ENCODE peak calls at places on chromosomes 6 and 20, in nine cellular contexts. One of them, this sample, is unnamed.

GRCh38 chr20:51579137-51579536 is 36.6 kb upstream of the NFATC2 start:
- DNase-seq in GM12865: no peak
- DNase-seq in upper lobe of left lung: no peak
- DNase-seq in GM12878: no peak
- DNase-seq in AG04450: no peak
- DNase-seq in psoas muscle: no peak
- DNase-seq in stomach: no peak
- DNase-seq in IMR-90: peak
- DNase-seq in body of pancreas: no peak
- DNase-seq in this sample: no peak

GRCh38 chr6:138035070-138035469 is 72.1 kb downstream of the PERP start:
- DNase-seq in psoas muscle: no peak
- DNase-seq in upper lobe of left lung: peak
- DNase-seq in AG04450: no peak
- DNase-seq in stomach: no peak
- DNase-seq in GM12865: no peak
- DNase-seq in body of pancreas: no peak
- DNase-seq in GM12878: no peak
- DNase-seq in IMR-90: no peak
- DNase-seq in this sample: no peak

GRCh38 chr6:44272999-44273566 is 2.8 kb downstream of the TMEM151B start:
- DNase-seq in body of pancreas: no peak
- DNase-seq in GM12865: no peak
- DNase-seq in AG04450: no peak
- DNase-seq in psoas muscle: peak
- DNase-seq in IMR-90: no peak
- DNase-seq in upper lobe of left lung: peak
- DNase-seq in GM12878: no peak
- DNase-seq in stomach: no peak
- DNase-seq in this sample: no peak

GRCh38 chr20:2297352-2297717 is 1.5 kb downstream of the TGM3 start:
- DNase-seq in IMR-90: no peak
- DNase-seq in GM12878: no peak
- DNase-seq in AG04450: no peak
- DNase-seq in psoas muscle: no peak
- DNase-seq in GM12865: no peak
- DNase-seq in upper lobe of left lung: no peak
- DNase-seq in body of pancreas: peak
- DNase-seq in stomach: no peak
- DNase-seq in this sample: no peak

GRCh38 chr6:110414669-110415296 is 592 bp downstream of the DDO start:
- DNase-seq in GM12865: no peak
- DNase-seq in upper lobe of left lung: no peak
- DNase-seq in psoas muscle: no peak
- DNase-seq in GM12878: no peak
- DNase-seq in stomach: no peak
- DNase-seq in AG04450: no peak
- DNase-seq in body of pancreas: no peak
- DNase-seq in IMR-90: no peak
- DNase-seq in this sample: no peak

GRCh38 chr6:12962995-12963394 is 246.4 kb downstream of the PHACTR1 start:
- DNase-seq in stomach: no peak
- DNase-seq in psoas muscle: no peak
- DNase-seq in GM12878: no peak
- DNase-seq in body of pancreas: no peak
- DNase-seq in IMR-90: no peak
- DNase-seq in upper lobe of left lung: no peak
- DNase-seq in AG04450: no peak
- DNase-seq in GM12865: peak
- DNase-seq in this sample: no peak

GRCh38 chr20:24610341-24611115 is 141.1 kb downstream of the SYNDIG1 start:
- DNase-seq in GM12878: no peak
- DNase-seq in upper lobe of left lung: no peak
- DNase-seq in GM12865: no peak
- DNase-seq in AG04450: no peak
- DNase-seq in psoas muscle: no peak
- DNase-seq in IMR-90: no peak
- DNase-seq in stomach: no peak
- DNase-seq in body of pancreas: no peak
- DNase-seq in this sample: no peak

GRCh38 chr6:11858439-11858838 is 79.8 kb upstream of the ADTRP start:
- DNase-seq in stomach: no peak
- DNase-seq in upper lobe of left lung: no peak
- DNase-seq in body of pancreas: no peak
- DNase-seq in GM12878: no peak
- DNase-seq in GM12865: no peak
- DNase-seq in IMR-90: no peak
- DNase-seq in AG04450: no peak
- DNase-seq in psoas muscle: no peak
- DNase-seq in this sample: no peak

GRCh38 chr20:7629880-7630279 is 310.4 kb downstream of the HAO1 start:
- DNase-seq in body of pancreas: no peak
- DNase-seq in GM12878: no peak
- DNase-seq in GM12865: no peak
- DNase-seq in upper lobe of left lung: no peak
- DNase-seq in stomach: no peak
- DNase-seq in IMR-90: no peak
- DNase-seq in AG04450: no peak
- DNase-seq in psoas muscle: no peak
- DNase-seq in this sample: no peak

GRCh38 chr6:154921482-154921881 is 73.6 kb upstream of the TIAM2 start:
- DNase-seq in body of pancreas: no peak
- DNase-seq in GM12865: peak
- DNase-seq in IMR-90: no peak
- DNase-seq in AG04450: no peak
- DNase-seq in GM12878: no peak
- DNase-seq in upper lobe of left lung: no peak
- DNase-seq in stomach: no peak
- DNase-seq in psoas muscle: no peak
- DNase-seq in this sample: no peak

GRCh38 chr6:157710604-157711003 is 112.4 kb upstream of the SNX9 start:
- DNase-seq in stomach: no peak
- DNase-seq in body of pancreas: no peak
- DNase-seq in GM12865: no peak
- DNase-seq in IMR-90: no peak
- DNase-seq in AG04450: no peak
- DNase-seq in upper lobe of left lung: no peak
- DNase-seq in psoas muscle: no peak
- DNase-seq in GM12878: no peak
- DNase-seq in this sample: no peak

GRCh38 chr6:125904871-125905270 is 51.7 kb upstream of the HINT3 start:
- DNase-seq in GM12865: peak
- DNase-seq in psoas muscle: no peak
- DNase-seq in upper lobe of left lung: no peak
- DNase-seq in body of pancreas: no peak
- DNase-seq in AG04450: no peak
- DNase-seq in GM12878: peak
- DNase-seq in IMR-90: peak
- DNase-seq in stomach: no peak
- DNase-seq in this sample: no peak

GRCh38 chr6:139147628-139148027 is 12.7 kb downstream of the HECA start:
- DNase-seq in psoas muscle: no peak
- DNase-seq in AG04450: no peak
- DNase-seq in GM12878: no peak
- DNase-seq in upper lobe of left lung: no peak
- DNase-seq in GM12865: no peak
- DNase-seq in body of pancreas: no peak
- DNase-seq in IMR-90: no peak
- DNase-seq in stomach: no peak
- DNase-seq in this sample: no peak

GRCh38 chr6:78599526-78599925 is 267.8 kb upstream of the IRAK1BP1 start:
- DNase-seq in stomach: no peak
- DNase-seq in upper lobe of left lung: no peak
- DNase-seq in GM12865: no peak
- DNase-seq in AG04450: no peak
- DNase-seq in GM12878: no peak
- DNase-seq in psoas muscle: no peak
- DNase-seq in IMR-90: peak
- DNase-seq in body of pancreas: no peak
- DNase-seq in this sample: no peak

GRCh38 chr6:159852877-159853276 is 37.9 kb upstream of the MAS1 start:
- DNase-seq in GM12878: no peak
- DNase-seq in body of pancreas: no peak
- DNase-seq in upper lobe of left lung: no peak
- DNase-seq in IMR-90: no peak
- DNase-seq in psoas muscle: no peak
- DNase-seq in stomach: no peak
- DNase-seq in GM12865: peak
- DNase-seq in AG04450: no peak
- DNase-seq in this sample: no peak

GRCh38 chr20:25033941-25034335 is 24.0 kb downstream of the ACSS1 start:
- DNase-seq in psoas muscle: no peak
- DNase-seq in upper lobe of left lung: no peak
- DNase-seq in stomach: no peak
- DNase-seq in AG04450: no peak
- DNase-seq in GM12878: no peak
- DNase-seq in IMR-90: no peak
- DNase-seq in GM12865: no peak
- DNase-seq in body of pancreas: no peak
- DNase-seq in this sample: no peak

GRCh38 chr6:168132531-168133184 is 53.6 kb upstream of the FRMD1 start:
- DNase-seq in GM12878: no peak
- DNase-seq in psoas muscle: peak
- DNase-seq in IMR-90: peak
- DNase-seq in AG04450: peak
- DNase-seq in body of pancreas: peak
- DNase-seq in stomach: peak
- DNase-seq in GM12865: no peak
- DNase-seq in upper lobe of left lung: peak
- DNase-seq in this sample: peak

GRCh38 chr20:40563296-40563950 is 125.6 kb downstream of the MAFB start:
- DNase-seq in GM12878: no peak
- DNase-seq in body of pancreas: no peak
- DNase-seq in AG04450: no peak
- DNase-seq in stomach: peak
- DNase-seq in upper lobe of left lung: peak
- DNase-seq in psoas muscle: no peak
- DNase-seq in GM12865: no peak
- DNase-seq in IMR-90: no peak
- DNase-seq in this sample: no peak

GRCh38 chr20:63179876-63180275 is 36.1 kb downstream of the YTHDF1 start:
- DNase-seq in IMR-90: no peak
- DNase-seq in GM12865: no peak
- DNase-seq in body of pancreas: no peak
- DNase-seq in AG04450: no peak
- DNase-seq in psoas muscle: no peak
- DNase-seq in stomach: no peak
- DNase-seq in upper lobe of left lung: no peak
- DNase-seq in GM12878: no peak
- DNase-seq in this sample: no peak
- H3K4me3 ChIP-seq in IMR-90: no peak
- H3K4me3 ChIP-seq in GM12865: no peak
- H3K4me3 ChIP-seq in body of pancreas: no peak
- H3K4me3 ChIP-seq in AG04450: no peak
- H3K4me3 ChIP-seq in psoas muscle: no peak
- H3K4me3 ChIP-seq in stomach: no peak
- H3K4me3 ChIP-seq in upper lobe of left lung: no peak
- H3K4me3 ChIP-seq in GM12878: no peak
- H3K4me3 ChIP-seq in this sample: no peak

GRCh38 chr6:123074616-123075015 is 78.6 kb downstream of the CLVS2 start:
- DNase-seq in GM12865: no peak
- DNase-seq in upper lobe of left lung: no peak
- DNase-seq in psoas muscle: no peak
- DNase-seq in GM12878: no peak
- DNase-seq in AG04450: no peak
- DNase-seq in stomach: no peak
- DNase-seq in body of pancreas: no peak
- DNase-seq in IMR-90: no peak
- DNase-seq in this sample: no peak
- TF ChIP-seq CTCF in GM12865: no peak
- TF ChIP-seq CTCF in upper lobe of left lung: no peak
- TF ChIP-seq CTCF in psoas muscle: no peak
- TF ChIP-seq CTCF in GM12878: no peak
- TF ChIP-seq CTCF in AG04450: no peak
- TF ChIP-seq CTCF in stomach: no peak
- TF ChIP-seq CTCF in body of pancreas: no peak
- TF ChIP-seq CTCF in IMR-90: no peak
- TF ChIP-seq CTCF in this sample: no peak

GRCh38 chr6:105317607-105318533 is 85.0 kb downstream of the PREP start:
- DNase-seq in body of pancreas: peak
- DNase-seq in GM12878: no peak
- DNase-seq in AG04450: no peak
- DNase-seq in stomach: no peak
- DNase-seq in psoas muscle: no peak
- DNase-seq in IMR-90: no peak
- DNase-seq in GM12865: peak
- DNase-seq in upper lobe of left lung: no peak
- DNase-seq in this sample: no peak
- H3K4me3 ChIP-seq in body of pancreas: no peak
- H3K4me3 ChIP-seq in GM12878: no peak
- H3K4me3 ChIP-seq in AG04450: no peak
- H3K4me3 ChIP-seq in stomach: no peak
- H3K4me3 ChIP-seq in psoas muscle: no peak
- H3K4me3 ChIP-seq in IMR-90: no peak
- H3K4me3 ChIP-seq in GM12865: no peak
- H3K4me3 ChIP-seq in upper lobe of left lung: no peak
- H3K4me3 ChIP-seq in this sample: no peak

DNA sequence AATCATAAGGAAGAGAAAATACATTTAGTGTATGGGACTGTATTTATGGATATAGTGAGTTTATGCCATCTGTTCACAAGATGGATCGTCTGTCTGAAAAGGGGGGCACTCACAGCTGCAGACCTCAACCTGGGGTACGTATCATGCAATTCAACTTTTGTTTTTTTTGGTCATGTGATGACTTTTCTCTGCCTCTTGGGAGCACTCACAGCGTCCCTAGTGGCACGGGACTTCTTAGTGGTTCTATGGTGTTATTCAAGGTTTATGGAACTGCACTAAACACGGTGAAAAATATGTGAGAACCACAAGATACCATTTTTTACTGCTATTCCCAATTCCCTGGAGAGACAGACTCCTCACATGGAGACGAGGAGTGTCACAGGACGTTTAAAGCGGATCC is 60.4 kb upstream of the MPC1 start:
- DNase-seq in psoas muscle: no peak
- DNase-seq in GM12878: no peak
- DNase-seq in AG04450: no peak
- DNase-seq in stomach: peak
- DNase-seq in GM12865: no peak
- DNase-seq in IMR-90: no peak
- DNase-seq in body of pancreas: no peak
- DNase-seq in upper lobe of left lung: no peak
- DNase-seq in this sample: no peak
- TF ChIP-seq CTCF in psoas muscle: no peak
- TF ChIP-seq CTCF in GM12878: no peak
- TF ChIP-seq CTCF in AG04450: no peak
- TF ChIP-seq CTCF in stomach: no peak
- TF ChIP-seq CTCF in GM12865: peak
- TF ChIP-seq CTCF in IMR-90: no peak
- TF ChIP-seq CTCF in body of pancreas: no peak
- TF ChIP-seq CTCF in upper lobe of left lung: no peak
- TF ChIP-seq CTCF in this sample: no peak

GRCh38 chr6:152404936-152405595 is 232.1 kb downstream of the SYNE1 start:
- DNase-seq in stomach: no peak
- DNase-seq in upper lobe of left lung: no peak
- DNase-seq in AG04450: no peak
- DNase-seq in GM12878: no peak
- DNase-seq in GM12865: no peak
- DNase-seq in IMR-90: no peak
- DNase-seq in psoas muscle: no peak
- DNase-seq in body of pancreas: no peak
- DNase-seq in this sample: no peak
- H3K4me3 ChIP-seq in stomach: no peak
- H3K4me3 ChIP-seq in upper lobe of left lung: no peak
- H3K4me3 ChIP-seq in AG04450: no peak
- H3K4me3 ChIP-seq in GM12878: no peak
- H3K4me3 ChIP-seq in GM12865: no peak
- H3K4me3 ChIP-seq in IMR-90: no peak
- H3K4me3 ChIP-seq in psoas muscle: no peak
- H3K4me3 ChIP-seq in body of pancreas: no peak
- H3K4me3 ChIP-seq in this sample: no peak

This sample was measured in uterus.